ENCODE peak calls at places on chromosomes 16 and 17, in five cellular contexts. Z is mesendoderm, M is mammary epithelial cell, E is neural progenitor cell, T is SK-N-SH. V is an unnamed sample.

GRCh38 chr17:79633154-79633553 is 22.3 kb upstream of the RBFOX3 start:
- DNase-seq in Z (no peak), M (no peak), E (no peak), T (peak; percentile 33), V (peak; percentile 38)

GRCh38 chr16:66205287-66206167 is 161.0 kb upstream of the CDH5 start:
- DNase-seq in T (no peak), Z (no peak), E (no peak), M (no peak), V (peak; percentile 7)

GRCh38 chr16:27945233-27945975 is 118.1 kb downstream of the GSG1L start:
- DNase-seq in M (no peak), E (peak; percentile 28), Z (no peak), T (peak; percentile 46), V (peak; percentile 64)

GRCh38 chr17:3672571-3672970 is 4.0 kb downstream of the EMC6 start:
- DNase-seq in T (no peak), M (no peak), Z (no peak), E (no peak), V (no peak)

GRCh38 chr17:75406222-75406615 is 741 bp upstream of the GRB2 start:
- DNase-seq in E (peak; percentile 28), Z (no peak), T (peak; percentile 27), M (no peak), V (peak; percentile 56)

GRCh38 chr17:19670906-19671305 is 22.4 kb downstream of the ALDH3A2 start:
- DNase-seq in Z (no peak), E (no peak), M (no peak), T (no peak), V (no peak)

GRCh38 chr17:17723354-17724261 is 42.4 kb downstream of the RAI1 start:
- DNase-seq in M (no peak), E (peak; percentile 77), Z (peak; percentile 75), T (peak; percentile 87), V (peak; percentile 88)

GRCh38 chr17:38465420-38466345 is 37.4 kb downstream of the ARHGAP23 start:
- DNase-seq in E (no peak), M (peak; percentile 71), T (peak; percentile 68), Z (no peak), V (no peak)

GRCh38 chr16:55444754-55445485 is 34.1 kb upstream of the MMP2 start:
- DNase-seq in E (no peak), T (no peak), M (no peak), Z (no peak), V (no peak)

GRCh38 chr16:84699147-84699711 is 571 bp upstream of the USP10 start:
- DNase-seq in Z (no peak), E (no peak), T (no peak), M (peak; percentile 12), V (no peak)

GRCh38 chr16:85423631-85424030 is 189.5 kb upstream of the GSE1 start:
- DNase-seq in Z (no peak), E (no peak), T (no peak), M (no peak), V (no peak)

GRCh38 chr17:76078859-76079576 is at the start of gene ZACN:
- DNase-seq in Z (no peak), T (peak; percentile 53), M (no peak), E (no peak), V (no peak)

GRCh38 chr17:10516065-10516464 is 2.3 kb downstream of the MYH1 start:
- DNase-seq in T (no peak), Z (no peak), E (no peak), M (no peak), V (no peak)

GRCh38 chr17:30222741-30223175 is 12.7 kb downstream of the SLC6A4 start:
- DNase-seq in M (no peak), E (peak; percentile 67), T (no peak), Z (no peak), V (no peak)

GRCh38 chr17:32813021-32813420 is 63.9 kb downstream of the MYO1D start:
- DNase-seq in T (no peak), Z (no peak), M (peak; percentile 70), E (no peak), V (no peak)

GRCh38 chr17:50834126-50834785 is 1.1 kb upstream of the WFIKKN2 start:
- DNase-seq in T (no peak), M (no peak), E (no peak), Z (no peak), V (peak; percentile 43)

GRCh38 chr17:21019976-21020575 is 22.7 kb downstream of the USP22 start:
- DNase-seq in T (peak; percentile 61), M (no peak), E (peak; percentile 29), Z (peak; percentile 53), V (peak; percentile 85)

GRCh38 chr17:66354472-66354871 is 52.1 kb downstream of the PRKCA start:
- DNase-seq in Z (no peak), T (no peak), E (peak; percentile 40), M (no peak), V (no peak)

GRCh38 chr17:19720631-19721426 is 4.4 kb upstream of the SLC47A2 start:
- DNase-seq in M (no peak), E (no peak), T (no peak), Z (no peak), V (peak; percentile 43)

GRCh38 chr17:65609303-65609702 is 47.9 kb upstream of the AXIN2 start:
- DNase-seq in M (no peak), E (no peak), Z (peak; percentile 30), T (no peak), V (no peak)

GRCh38 chr16:27169511-27170071 is 33.7 kb upstream of the KDM8 start:
- DNase-seq in T (peak; percentile 29), M (peak; percentile 76), E (peak; percentile 29), Z (peak; percentile 44), V (peak; percentile 56)

GRCh38 chr16:58661199-58661830 is 23.3 kb downstream of the SLC38A7 start:
- DNase-seq in T (peak; percentile 78), E (peak; percentile 79), Z (peak; percentile 92), M (peak; percentile 81), V (peak; percentile 81)

GRCh38 chr16:76668207-76668725 is 391.1 kb downstream of the CNTNAP4 start:
- DNase-seq in M (no peak), T (no peak), E (peak; percentile 61), Z (peak; percentile 79), V (peak; percentile 77)

GRCh38 chr17:34633351-34633750 is 54.0 kb downstream of the TMEM132E start:
- DNase-seq in Z (peak; percentile 31), E (peak; percentile 60), M (no peak), T (no peak), V (peak; percentile 90)

GRCh38 chr17:80730739-80731138 is 186.1 kb downstream of the RPTOR start:
- DNase-seq in E (no peak), T (no peak), Z (no peak), M (no peak), V (no peak)

GRCh38 chr16:51762081-51762995 is 611.3 kb upstream of the SALL1 start:
- DNase-seq in M (peak; percentile 49), Z (peak; percentile 62), T (peak; percentile 76), E (peak; percentile 93), V (peak; percentile 93)

GRCh38 chr17:1644493-1645206 is 882 bp downstream of the SCARF1 start:
- DNase-seq in T (no peak), M (peak; percentile 82), E (no peak), Z (no peak), V (peak; percentile 64)

GRCh38 chr16:85197611-85198566 is 85.6 kb upstream of the CIBAR2 start:
- DNase-seq in Z (no peak), T (no peak), M (no peak), E (no peak), V (no peak)

GRCh38 chr16:46833465-46833810 is 2.5 kb upstream of the C16orf87 start:
- DNase-seq in E (no peak), M (no peak), Z (no peak), T (no peak), V (no peak)

DNA sequence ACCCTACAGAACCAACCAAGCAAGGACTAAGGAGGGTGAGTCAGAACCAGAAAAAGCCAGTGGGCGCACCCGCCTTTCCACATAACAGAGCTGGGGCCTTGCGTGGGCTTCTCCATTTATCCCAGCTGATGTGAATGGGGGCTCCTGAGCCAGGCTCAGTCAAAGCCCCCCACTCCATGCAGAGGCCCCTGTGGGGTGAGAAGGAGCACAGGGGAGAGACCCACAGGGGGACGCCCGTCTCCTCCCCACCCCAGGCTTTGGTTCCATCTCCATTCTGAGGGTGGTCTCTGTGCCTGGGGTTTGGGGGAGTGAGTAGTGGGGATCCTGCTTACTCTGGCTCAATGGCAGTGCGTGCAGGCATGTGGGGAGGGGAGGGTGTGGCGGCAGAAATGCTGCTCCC is 210.1 kb upstream of the TNRC6C start:
- DNase-seq in T (no peak), Z (no peak), E (no peak), M (no peak), V (peak; percentile 33)
- H3K9ac ChIP-seq in T (no peak overlapping the region), Z (no peak overlapping the region), E (no peak overlapping the region), M (no peak overlapping the region), V (no peak overlapping the region)

DNA sequence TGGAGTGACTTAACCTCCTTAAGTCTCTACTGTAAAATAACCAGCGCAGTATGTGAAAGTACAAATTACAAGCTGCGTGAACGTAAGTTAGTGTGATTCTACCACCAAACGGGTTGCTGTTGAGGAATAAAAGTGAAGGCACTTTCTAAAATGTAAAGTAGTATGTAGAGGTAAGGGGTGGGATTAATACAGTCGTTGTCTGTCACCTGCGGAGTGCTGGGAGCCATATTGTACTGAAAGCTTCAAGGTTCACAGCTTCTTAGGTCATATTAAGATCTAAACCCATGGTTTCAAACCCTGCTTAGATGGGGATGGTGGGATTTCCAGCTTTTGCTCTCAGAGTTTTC is 1.4 kb downstream of the RSPRY1 start:
- DNase-seq in Z (no peak), T (no peak), E (no peak), M (no peak), V (peak; percentile 55)
- H3K9ac ChIP-seq in Z (peak overlapping the region; percentile 92), T (peak overlapping the region; percentile 93), E (peak overlapping the region; percentile 89), M (peak overlapping the region; percentile 89), V (peak overlapping the region; percentile 65)

GRCh38 chr17:72840019-72840418 is 252.5 kb downstream of the SLC39A11 start:
- DNase-seq in E (no peak), T (no peak), M (no peak), Z (no peak), V (no peak)

GRCh38 chr17:72838068-72838467 is 254.4 kb downstream of the SLC39A11 start:
- DNase-seq in M (no peak), E (no peak), T (no peak), Z (no peak), V (no peak)

GRCh38 chr17:72837335-72837734 is 255.2 kb downstream of the SLC39A11 start:
- DNase-seq in E (peak; percentile 36), Z (no peak), T (no peak), M (no peak), V (no peak)

GRCh38 chr17:72838581-72838980 is 253.9 kb downstream of the SLC39A11 start:
- DNase-seq in Z (no peak), T (no peak), E (no peak), M (no peak), V (no peak)

DNA sequence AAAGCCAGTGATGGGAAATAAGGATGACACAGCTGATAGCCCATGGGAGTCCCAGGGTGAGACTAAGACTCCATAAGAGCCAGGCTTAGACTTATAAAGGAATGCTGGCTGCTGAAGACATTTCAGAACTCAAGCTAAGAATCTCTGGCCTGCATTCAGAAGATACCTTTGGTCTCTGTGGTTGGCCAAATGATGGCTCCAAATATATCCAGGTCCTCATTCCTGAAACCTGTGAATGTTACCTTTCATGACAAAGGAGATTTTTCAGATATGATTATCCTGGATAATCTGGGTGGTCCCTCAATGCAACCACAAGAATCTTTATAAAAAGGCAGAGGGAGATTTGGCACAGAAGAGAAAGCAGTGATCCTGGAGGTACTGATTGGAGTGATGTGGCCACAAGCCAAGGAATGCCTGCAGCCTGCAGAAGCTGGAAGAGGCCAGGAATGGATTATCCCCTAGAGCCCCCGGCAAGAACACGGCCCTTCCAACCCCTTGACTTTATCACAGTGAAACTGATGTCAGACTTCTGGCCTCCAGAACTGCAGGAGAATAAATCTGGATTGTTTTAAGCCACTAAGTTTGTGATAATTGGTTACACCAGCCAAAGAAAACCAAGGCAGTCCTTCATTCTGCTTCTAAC is 253.3 kb downstream of the SLC39A11 start:
- DNase-seq in Z (no peak), E (no peak), T (no peak), M (no peak), V (no peak)
- H3K9ac ChIP-seq in Z (no peak overlapping the region), E (no peak overlapping the region), T (no peak overlapping the region), M (no peak overlapping the region), V (no peak overlapping the region)

GRCh38 chr16:89105599-89106151 is 12.0 kb downstream of the ACSF3 start:
- DNase-seq in Z (no peak), M (no peak), E (no peak), T (no peak), V (no peak)
- H3K9ac ChIP-seq in Z (no peak overlapping the region), M (no peak overlapping the region), E (no peak overlapping the region), T (no peak overlapping the region), V (no peak overlapping the region)